ENCODE peak calls at places on chromosomes 1 and 21, in seven cellular contexts. L is T47D, E is MCF 10A, W is NCI-H2171, F is thoracic aorta, J is esophagus squamous epithelium, Q is activated T-cell treated with anti-CD3 and anti-CD28 coated beads for 48 hours. U is an unnamed sample.

GRCh38 chr1:10856863-10857598 is 60.6 kb upstream of the CASZ1 start:
- DNase-seq in L (no peak), E (no peak), W (no peak), F (no peak), J (no peak), Q (no peak), U (no peak)

GRCh38 chr21:43345746-43346409 is 81.1 kb downstream of the SIK1 start:
- DNase-seq in L (no peak), E (peak), W (no peak), F (no peak), J (no peak), Q (peak), U (no peak)

GRCh38 chr1:211332839-211333238 is 6.2 kb downstream of the TRAF5 start:
- DNase-seq in L (no peak), E (no peak), W (no peak), F (no peak), J (no peak), Q (no peak), U (no peak)

GRCh38 chr1:183609313-183609712 is 19.1 kb upstream of the NCF2 start:
- DNase-seq in L (peak), E (peak), W (no peak), F (peak), J (no peak), Q (no peak), U (no peak)

GRCh38 chr1:183847646-183848045 is 42.7 kb downstream of the RGL1 start:
- DNase-seq in L (no peak), E (no peak), W (no peak), F (no peak), J (no peak), Q (no peak), U (no peak)

GRCh38 chr1:205301842-205302588 is 19.5 kb downstream of the NUAK2 start:
- DNase-seq in L (no peak), E (no peak), W (no peak), F (no peak), J (no peak), Q (no peak), U (no peak)

GRCh38 chr1:29900727-29901126 is 664.4 kb downstream of the PTPRU start:
- DNase-seq in L (no peak), E (no peak), W (no peak), F (no peak), J (no peak), Q (no peak), U (no peak)

GRCh38 chr1:224998185-224998584 is 68.7 kb downstream of the DNAH14 start:
- DNase-seq in L (no peak), E (no peak), W (no peak), F (no peak), J (no peak), Q (no peak), U (no peak)

GRCh38 chr1:229557214-229557850 is 1.2 kb downstream of the ABCB10 start:
- DNase-seq in L (no peak), E (peak), W (no peak), F (no peak), J (no peak), Q (no peak), U (no peak)

GRCh38 chr1:172588296-172589291 is 55.6 kb downstream of the SUCO start:
- DNase-seq in L (no peak), E (peak), W (no peak), F (no peak), J (no peak), Q (peak), U (no peak)

U was measured in memory B cell.